ENCODE peak calls at places on chromosome 17, in eight cellular contexts. One of them, this sample, is unnamed.

GRCh38 chr17:17870292-17870691 is 33.5 kb upstream of the SREBF1 start:
- DNase-seq in stomach: no peak
- DNase-seq in left lung: no peak
- DNase-seq in progenitor cell of endocrine pancreas: no peak
- DNase-seq in GM20000: no peak
- DNase-seq in uterus: no peak
- DNase-seq in fibroblast of villous mesenchyme: no peak
- DNase-seq in HFF-Myc: no peak
- DNase-seq in this sample: no peak

GRCh38 chr17:27456681-27457404 is 595 bp downstream of the KSR1 start:
- DNase-seq in stomach: no peak
- DNase-seq in left lung: peak
- DNase-seq in progenitor cell of endocrine pancreas: no peak
- DNase-seq in GM20000: peak
- DNase-seq in uterus: no peak
- DNase-seq in fibroblast of villous mesenchyme: no peak
- DNase-seq in HFF-Myc: no peak
- DNase-seq in this sample: no peak

GRCh38 chr17:55642741-55643140 is 79.9 kb downstream of the TMEM100 start:
- DNase-seq in stomach: no peak
- DNase-seq in left lung: no peak
- DNase-seq in progenitor cell of endocrine pancreas: no peak
- DNase-seq in GM20000: no peak
- DNase-seq in uterus: no peak
- DNase-seq in fibroblast of villous mesenchyme: no peak
- DNase-seq in HFF-Myc: no peak
- DNase-seq in this sample: no peak

GRCh38 chr17:28908640-28909098 is 5.8 kb upstream of the DHRS13 start:
- DNase-seq in stomach: no peak
- DNase-seq in left lung: no peak
- DNase-seq in progenitor cell of endocrine pancreas: no peak
- DNase-seq in GM20000: no peak
- DNase-seq in uterus: peak
- DNase-seq in fibroblast of villous mesenchyme: peak
- DNase-seq in HFF-Myc: peak
- DNase-seq in this sample: no peak

GRCh38 chr17:35864853-35865252 is 3.8 kb downstream of the HEATR9 start:
- DNase-seq in stomach: no peak
- DNase-seq in left lung: no peak
- DNase-seq in progenitor cell of endocrine pancreas: no peak
- DNase-seq in GM20000: no peak
- DNase-seq in uterus: no peak
- DNase-seq in fibroblast of villous mesenchyme: no peak
- DNase-seq in HFF-Myc: no peak
- DNase-seq in this sample: no peak

GRCh38 chr17:49338883-49339282 is 23.2 kb downstream of the ZNF652 start:
- DNase-seq in stomach: no peak
- DNase-seq in left lung: no peak
- DNase-seq in progenitor cell of endocrine pancreas: no peak
- DNase-seq in GM20000: no peak
- DNase-seq in uterus: no peak
- DNase-seq in fibroblast of villous mesenchyme: no peak
- DNase-seq in HFF-Myc: no peak
- DNase-seq in this sample: no peak

GRCh38 chr17:80297996-80298560 is 37.4 kb downstream of the RNF213 start:
- DNase-seq in stomach: no peak
- DNase-seq in left lung: peak
- DNase-seq in progenitor cell of endocrine pancreas: no peak
- DNase-seq in GM20000: no peak
- DNase-seq in uterus: no peak
- DNase-seq in fibroblast of villous mesenchyme: no peak
- DNase-seq in HFF-Myc: no peak
- DNase-seq in this sample: no peak

GRCh38 chr17:29246638-29247037 is at the start of gene CRYBA1:
- DNase-seq in stomach: no peak
- DNase-seq in left lung: no peak
- DNase-seq in progenitor cell of endocrine pancreas: no peak
- DNase-seq in GM20000: no peak
- DNase-seq in uterus: no peak
- DNase-seq in fibroblast of villous mesenchyme: no peak
- DNase-seq in HFF-Myc: no peak
- DNase-seq in this sample: no peak

GRCh38 chr17:65079489-65079900 is 23.0 kb upstream of the GNA13 start:
- DNase-seq in stomach: no peak
- DNase-seq in left lung: no peak
- DNase-seq in progenitor cell of endocrine pancreas: no peak
- DNase-seq in GM20000: no peak
- DNase-seq in uterus: no peak
- DNase-seq in fibroblast of villous mesenchyme: no peak
- DNase-seq in HFF-Myc: no peak
- DNase-seq in this sample: no peak

GRCh38 chr17:56835259-56835575 is 1.3 kb downstream of the DGKE start:
- DNase-seq in stomach: no peak
- DNase-seq in left lung: no peak
- DNase-seq in progenitor cell of endocrine pancreas: no peak
- DNase-seq in GM20000: no peak
- DNase-seq in uterus: no peak
- DNase-seq in fibroblast of villous mesenchyme: peak
- DNase-seq in HFF-Myc: no peak
- DNase-seq in this sample: no peak

GRCh38 chr17:58527306-58527705 is 12.9 kb upstream of the MTMR4 start:
- DNase-seq in stomach: no peak
- DNase-seq in left lung: no peak
- DNase-seq in progenitor cell of endocrine pancreas: no peak
- DNase-seq in GM20000: no peak
- DNase-seq in uterus: no peak
- DNase-seq in fibroblast of villous mesenchyme: no peak
- DNase-seq in HFF-Myc: no peak
- DNase-seq in this sample: no peak

GRCh38 chr17:49836111-49837030 is 11.5 kb downstream of the TAC4 start:
- DNase-seq in stomach: peak
- DNase-seq in left lung: no peak
- DNase-seq in progenitor cell of endocrine pancreas: no peak
- DNase-seq in GM20000: no peak
- DNase-seq in uterus: no peak
- DNase-seq in fibroblast of villous mesenchyme: peak
- DNase-seq in HFF-Myc: no peak
- DNase-seq in this sample: no peak

GRCh38 chr17:4480929-4481898 is 17.5 kb upstream of the SPNS2 start:
- DNase-seq in stomach: peak
- DNase-seq in left lung: no peak
- DNase-seq in progenitor cell of endocrine pancreas: no peak
- DNase-seq in GM20000: peak
- DNase-seq in uterus: no peak
- DNase-seq in fibroblast of villous mesenchyme: no peak
- DNase-seq in HFF-Myc: no peak
- DNase-seq in this sample: peak

GRCh38 chr17:80838381-80839345 is 153.0 kb upstream of the CHMP6 start:
- DNase-seq in stomach: no peak
- DNase-seq in left lung: peak
- DNase-seq in progenitor cell of endocrine pancreas: no peak
- DNase-seq in GM20000: no peak
- DNase-seq in uterus: no peak
- DNase-seq in fibroblast of villous mesenchyme: no peak
- DNase-seq in HFF-Myc: no peak
- DNase-seq in this sample: no peak

GRCh38 chr17:7219434-7219811 is 213 bp downstream of the DLG4 start:
- DNase-seq in stomach: no peak
- DNase-seq in left lung: no peak
- DNase-seq in progenitor cell of endocrine pancreas: no peak
- DNase-seq in GM20000: no peak
- DNase-seq in uterus: no peak
- DNase-seq in fibroblast of villous mesenchyme: no peak
- DNase-seq in HFF-Myc: no peak
- DNase-seq in this sample: no peak

GRCh38 chr17:7222093-7222971 is 2.6 kb downstream of the ACADVL start:
- DNase-seq in stomach: no peak
- DNase-seq in left lung: no peak
- DNase-seq in progenitor cell of endocrine pancreas: no peak
- DNase-seq in GM20000: no peak
- DNase-seq in uterus: no peak
- DNase-seq in fibroblast of villous mesenchyme: no peak
- DNase-seq in HFF-Myc: no peak
- DNase-seq in this sample: no peak

GRCh38 chr17:7221281-7222092 is 1.7 kb downstream of the ACADVL start:
- DNase-seq in stomach: no peak
- DNase-seq in left lung: no peak
- DNase-seq in progenitor cell of endocrine pancreas: no peak
- DNase-seq in GM20000: no peak
- DNase-seq in uterus: no peak
- DNase-seq in fibroblast of villous mesenchyme: no peak
- DNase-seq in HFF-Myc: no peak
- DNase-seq in this sample: no peak

GRCh38 chr17:7219812-7220592 is at the start of the genes ACADVL and DLG4:
- DNase-seq in stomach: peak
- DNase-seq in left lung: peak
- DNase-seq in progenitor cell of endocrine pancreas: peak
- DNase-seq in GM20000: peak
- DNase-seq in uterus: peak
- DNase-seq in fibroblast of villous mesenchyme: peak
- DNase-seq in HFF-Myc: peak
- DNase-seq in this sample: peak

GRCh38 chr17:7220593-7221280 is 999 bp downstream of the ACADVL start:
- DNase-seq in stomach: peak
- DNase-seq in left lung: no peak
- DNase-seq in progenitor cell of endocrine pancreas: no peak
- DNase-seq in GM20000: peak
- DNase-seq in uterus: peak
- DNase-seq in fibroblast of villous mesenchyme: peak
- DNase-seq in HFF-Myc: no peak
- DNase-seq in this sample: peak
- TF ChIP-seq CTCF in stomach: no peak
- TF ChIP-seq CTCF in left lung: peak
- TF ChIP-seq CTCF in progenitor cell of endocrine pancreas: peak
- TF ChIP-seq CTCF in GM20000: peak
- TF ChIP-seq CTCF in uterus: peak
- TF ChIP-seq CTCF in fibroblast of villous mesenchyme: peak
- TF ChIP-seq CTCF in HFF-Myc: peak
- TF ChIP-seq CTCF in this sample: peak

DNA sequence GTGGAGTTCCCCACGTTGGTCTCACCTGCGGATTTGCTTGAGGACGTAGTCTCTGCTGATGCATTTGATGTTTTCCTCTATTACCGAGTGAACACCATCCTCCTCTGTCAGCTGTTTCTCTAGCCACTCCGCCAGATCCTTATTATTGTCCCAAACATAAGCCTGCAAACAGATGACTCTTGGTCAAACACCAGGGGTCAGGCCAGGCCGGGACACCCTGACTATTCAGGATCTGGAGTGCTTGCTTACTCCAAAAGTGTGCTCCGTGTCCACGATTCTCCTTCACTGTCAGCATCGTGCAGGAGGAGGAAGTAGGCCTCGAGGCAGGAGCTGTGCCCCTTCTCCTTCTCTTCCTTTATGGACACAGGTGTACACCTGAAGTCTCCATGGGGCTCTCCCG is 140.2 kb downstream of the AATF start:
- DNase-seq in stomach: no peak
- DNase-seq in left lung: no peak
- DNase-seq in progenitor cell of endocrine pancreas: no peak
- DNase-seq in GM20000: no peak
- DNase-seq in uterus: no peak
- DNase-seq in fibroblast of villous mesenchyme: no peak
- DNase-seq in HFF-Myc: no peak
- DNase-seq in this sample: no peak
- TF ChIP-seq CTCF in stomach: no peak
- TF ChIP-seq CTCF in left lung: no peak
- TF ChIP-seq CTCF in progenitor cell of endocrine pancreas: peak
- TF ChIP-seq CTCF in GM20000: no peak
- TF ChIP-seq CTCF in uterus: no peak
- TF ChIP-seq CTCF in fibroblast of villous mesenchyme: no peak
- TF ChIP-seq CTCF in HFF-Myc: no peak
- TF ChIP-seq CTCF in this sample: no peak

GRCh38 chr17:74086992-74087391 is 116.5 kb upstream of the RPL38 start:
- DNase-seq in stomach: no peak
- DNase-seq in left lung: no peak
- DNase-seq in progenitor cell of endocrine pancreas: no peak
- DNase-seq in GM20000: no peak
- DNase-seq in uterus: no peak
- DNase-seq in fibroblast of villous mesenchyme: no peak
- DNase-seq in HFF-Myc: no peak
- DNase-seq in this sample: no peak

GRCh38 chr17:74089869-74090464 is 113.5 kb upstream of the RPL38 start:
- DNase-seq in stomach: peak
- DNase-seq in left lung: no peak
- DNase-seq in progenitor cell of endocrine pancreas: peak
- DNase-seq in GM20000: peak
- DNase-seq in uterus: no peak
- DNase-seq in fibroblast of villous mesenchyme: peak
- DNase-seq in HFF-Myc: no peak
- DNase-seq in this sample: peak

GRCh38 chr17:74080936-74081335 is 122.5 kb upstream of the RPL38 start:
- DNase-seq in stomach: no peak
- DNase-seq in left lung: peak
- DNase-seq in progenitor cell of endocrine pancreas: no peak
- DNase-seq in GM20000: no peak
- DNase-seq in uterus: no peak
- DNase-seq in fibroblast of villous mesenchyme: no peak
- DNase-seq in HFF-Myc: no peak
- DNase-seq in this sample: no peak

GRCh38 chr17:74083321-74083720 is 120.2 kb upstream of the RPL38 start:
- DNase-seq in stomach: no peak
- DNase-seq in left lung: no peak
- DNase-seq in progenitor cell of endocrine pancreas: no peak
- DNase-seq in GM20000: no peak
- DNase-seq in uterus: no peak
- DNase-seq in fibroblast of villous mesenchyme: no peak
- DNase-seq in HFF-Myc: no peak
- DNase-seq in this sample: no peak

GRCh38 chr17:74085434-74085833 is 118.0 kb upstream of the RPL38 start:
- DNase-seq in stomach: no peak
- DNase-seq in left lung: no peak
- DNase-seq in progenitor cell of endocrine pancreas: no peak
- DNase-seq in GM20000: no peak
- DNase-seq in uterus: no peak
- DNase-seq in fibroblast of villous mesenchyme: no peak
- DNase-seq in HFF-Myc: no peak
- DNase-seq in this sample: no peak
- TF ChIP-seq CTCF in stomach: no peak
- TF ChIP-seq CTCF in left lung: no peak
- TF ChIP-seq CTCF in progenitor cell of endocrine pancreas: peak
- TF ChIP-seq CTCF in GM20000: no peak
- TF ChIP-seq CTCF in uterus: no peak
- TF ChIP-seq CTCF in fibroblast of villous mesenchyme: no peak
- TF ChIP-seq CTCF in HFF-Myc: peak
- TF ChIP-seq CTCF in this sample: no peak

DNA sequence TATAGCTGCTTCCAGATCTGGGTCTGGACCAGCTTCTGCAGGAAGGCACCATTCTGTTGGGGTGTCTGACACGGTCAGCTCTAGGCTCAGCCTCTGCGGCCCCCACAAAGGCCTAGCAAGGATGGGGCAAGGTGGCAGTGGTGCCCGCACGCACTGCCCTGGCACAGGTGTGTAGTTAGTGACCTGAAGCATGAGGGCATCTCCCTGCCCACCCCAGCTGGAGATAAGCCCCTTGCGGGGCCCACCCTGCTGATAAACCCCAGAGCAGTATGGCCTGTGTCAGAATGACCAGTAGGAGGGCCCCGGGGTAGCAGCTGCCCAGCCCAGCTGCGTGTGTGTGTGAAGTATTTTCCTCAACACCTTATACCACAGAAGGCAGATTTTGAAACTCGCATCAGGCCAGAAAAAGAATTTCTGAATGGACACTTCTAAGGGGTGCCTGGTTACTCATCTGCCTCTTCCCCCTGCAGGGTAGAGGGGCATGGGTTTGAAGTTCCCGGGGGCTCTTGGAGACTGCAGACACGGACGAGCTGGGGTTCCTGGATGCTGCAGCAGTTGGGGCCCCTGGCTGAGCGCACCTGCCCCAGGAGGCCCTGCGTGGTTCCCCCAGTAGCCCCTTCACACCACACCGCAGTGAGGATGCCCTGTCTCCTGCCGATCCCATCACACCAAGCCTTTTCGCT is 4.6 kb downstream of the ARHGDIA start:
- DNase-seq in stomach: no peak
- DNase-seq in left lung: no peak
- DNase-seq in progenitor cell of endocrine pancreas: no peak
- DNase-seq in GM20000: no peak
- DNase-seq in uterus: no peak
- DNase-seq in fibroblast of villous mesenchyme: peak
- DNase-seq in HFF-Myc: no peak
- DNase-seq in this sample: no peak
- TF ChIP-seq CTCF in stomach: no peak
- TF ChIP-seq CTCF in left lung: no peak
- TF ChIP-seq CTCF in progenitor cell of endocrine pancreas: no peak
- TF ChIP-seq CTCF in GM20000: no peak
- TF ChIP-seq CTCF in uterus: no peak
- TF ChIP-seq CTCF in fibroblast of villous mesenchyme: no peak
- TF ChIP-seq CTCF in HFF-Myc: no peak
- TF ChIP-seq CTCF in this sample: no peak